ENCODE peak calls at places on chromosomes 4 and X, in six cellular contexts. N, R, X, I, Q and H are unnamed samples.

GRCh38 chr4:100348472-100348871 is 158.2 kb upstream of the DDIT4L start:
- DNase-seq in N (no peak), R (no peak), X (peak), I (no peak), Q (no peak), H (no peak)

GRCh38 chrX:9701790-9702189 is 63.9 kb downstream of the GPR143 start:
- DNase-seq in N (no peak), R (no peak), X (no peak), I (peak), Q (no peak), H (peak)

GRCh38 chr4:26819026-26819425 is 41.6 kb upstream of the STIM2 start:
- DNase-seq in N (peak), R (no peak), X (no peak), I (no peak), Q (no peak), H (no peak)

GRCh38 chrX:123968383-123969050 is 7.0 kb downstream of the STAG2 start:
- DNase-seq in N (no peak), R (no peak), X (no peak), I (no peak), Q (no peak), H (no peak)

GRCh38 chr4:55547461-55547770 is 707 bp upstream of the CLOCK start:
- DNase-seq in N (no peak), R (no peak), X (peak), I (no peak), Q (peak), H (peak)

GRCh38 chr4:5973033-5973432 is 45.2 kb downstream of the C4orf50 start:
- DNase-seq in N (no peak), R (no peak), X (no peak), I (peak), Q (no peak), H (no peak)

GRCh38 chr4:186472948-186473347 is 82.4 kb downstream of the MTNR1A start:
- DNase-seq in N (peak), R (no peak), X (peak), I (peak), Q (no peak), H (peak)

GRCh38 chr4:98448923-98449322 is 187.7 kb downstream of the RAP1GDS1 start:
- DNase-seq in N (no peak), R (no peak), X (peak), I (no peak), Q (no peak), H (no peak)

GRCh38 chr4:86055898-86056297 is 304.0 kb downstream of the MAPK10 start:
- DNase-seq in N (no peak), R (no peak), X (peak), I (no peak), Q (no peak), H (no peak)

GRCh38 chr4:77358315-77358928 is 201.4 kb downstream of the CCNG2 start:
- DNase-seq in N (peak), R (no peak), X (peak), I (peak), Q (no peak), H (peak)

GRCh38 chrX:48905090-48905790 is 6.2 kb downstream of the SLC35A2 start:
- DNase-seq in N (no peak), R (no peak), X (no peak), I (no peak), Q (no peak), H (no peak)